ENCODE peak calls at places on chromosome 12, in ten cellular contexts. V is IMR-90, E is AG10803, B is RWPE1, P is coronary artery, T is sigmoid colon, Z is Calu3, A is choroid plexus epithelial cell, L is endothelial cell, Q is heart left ventricle. N is an unnamed sample.

GRCh38 chr12:116092162-116092561 is 185.3 kb downstream of the MED13L start:
- DNase-seq in V (no peak), E (no peak), B (no peak), P (no peak), T (no peak), Z (no peak), A (no peak), L (no peak), Q (no peak), N (no peak)

GRCh38 chr12:63150255-63151060 is 543 bp downstream of the AVPR1A start:
- DNase-seq in V (no peak), E (no peak), B (no peak), P (no peak), T (no peak), Z (peak), A (peak), L (peak), Q (peak), N (no peak)

GRCh38 chr12:31474751-31475150 is 116.2 kb downstream of the DENND5B start:
- DNase-seq in V (peak), E (no peak), B (no peak), P (no peak), T (no peak), Z (no peak), A (no peak), L (no peak), Q (no peak), N (no peak)

GRCh38 chr12:19192709-19193108 is 63.2 kb downstream of the PLEKHA5 start:
- DNase-seq in V (no peak), E (no peak), B (no peak), P (no peak), T (no peak), Z (no peak), A (no peak), L (no peak), Q (no peak), N (peak)

GRCh38 chr12:109777544-109777943 is 55.7 kb downstream of the TRPV4 start:
- DNase-seq in V (peak), E (peak), B (peak), P (no peak), T (no peak), Z (peak), A (peak), L (no peak), Q (no peak), N (peak)

GRCh38 chr12:127083028-127083949 is 1183.7 kb upstream of the TMEM132C start:
- DNase-seq in V (peak), E (peak), B (peak), P (no peak), T (no peak), Z (peak), A (peak), L (no peak), Q (no peak), N (peak)

GRCh38 chr12:3684449-3685051 is 68.4 kb downstream of the CRACR2A start:
- DNase-seq in V (no peak), E (no peak), B (no peak), P (no peak), T (peak), Z (no peak), A (no peak), L (no peak), Q (peak), N (peak)

GRCh38 chr12:3083949-3084348 is 6.8 kb downstream of the TSPAN9 start:
- DNase-seq in V (no peak), E (no peak), B (no peak), P (no peak), T (no peak), Z (no peak), A (peak), L (no peak), Q (peak), N (no peak)

GRCh38 chr12:46145881-46146280 is 123.0 kb downstream of the SLC38A1 start:
- DNase-seq in V (no peak), E (no peak), B (no peak), P (no peak), T (no peak), Z (no peak), A (no peak), L (no peak), Q (no peak), N (no peak)

GRCh38 chr12:71046215-71046614 is 111.6 kb downstream of the TSPAN8 start:
- DNase-seq in V (peak), E (peak), B (peak), P (no peak), T (no peak), Z (peak), A (peak), L (no peak), Q (no peak), N (no peak)

GRCh38 chr12:130342442-130342841 is 4.8 kb downstream of the PIWIL1 start:
- DNase-seq in V (no peak), E (no peak), B (no peak), P (no peak), T (no peak), Z (no peak), A (no peak), L (no peak), Q (no peak), N (no peak)

GRCh38 chr12:14810953-14811483 is 3.0 kb downstream of the SMCO3 start:
- DNase-seq in V (peak), E (no peak), B (peak), P (no peak), T (no peak), Z (peak), A (peak), L (peak), Q (no peak), N (peak)

GRCh38 chr12:113416091-113416754 is 6.0 kb upstream of the SDSL start:
- DNase-seq in V (no peak), E (no peak), B (no peak), P (no peak), T (no peak), Z (peak), A (peak), L (no peak), Q (no peak), N (peak)

GRCh38 chr12:54285150-54286041 is 4.9 kb downstream of the HNRNPA1 start:
- DNase-seq in V (no peak), E (no peak), B (no peak), P (no peak), T (no peak), Z (no peak), A (no peak), L (no peak), Q (no peak), N (no peak)
- TF ChIP-seq CTCF in V (peak), E (peak), B (peak), P (no peak), T (peak), Z (no peak), A (peak), L (peak), Q (peak), N (peak)

GRCh38 chr12:107519906-107520859 is 165.4 kb upstream of the PWP1 start:
- DNase-seq in V (no peak), E (no peak), B (no peak), P (no peak), T (no peak), Z (no peak), A (no peak), L (no peak), Q (no peak), N (no peak)

GRCh38 chr12:107521826-107522355 is 163.7 kb upstream of the PWP1 start:
- DNase-seq in V (no peak), E (no peak), B (no peak), P (no peak), T (no peak), Z (no peak), A (no peak), L (no peak), Q (no peak), N (no peak)

GRCh38 chr12:107523760-107524558 is 161.6 kb upstream of the PWP1 start:
- DNase-seq in V (no peak), E (no peak), B (no peak), P (no peak), T (no peak), Z (no peak), A (no peak), L (no peak), Q (no peak), N (no peak)

GRCh38 chr12:107525063-107525718 is 160.4 kb upstream of the PWP1 start:
- DNase-seq in V (no peak), E (no peak), B (no peak), P (no peak), T (no peak), Z (no peak), A (no peak), L (no peak), Q (no peak), N (no peak)

DNA sequence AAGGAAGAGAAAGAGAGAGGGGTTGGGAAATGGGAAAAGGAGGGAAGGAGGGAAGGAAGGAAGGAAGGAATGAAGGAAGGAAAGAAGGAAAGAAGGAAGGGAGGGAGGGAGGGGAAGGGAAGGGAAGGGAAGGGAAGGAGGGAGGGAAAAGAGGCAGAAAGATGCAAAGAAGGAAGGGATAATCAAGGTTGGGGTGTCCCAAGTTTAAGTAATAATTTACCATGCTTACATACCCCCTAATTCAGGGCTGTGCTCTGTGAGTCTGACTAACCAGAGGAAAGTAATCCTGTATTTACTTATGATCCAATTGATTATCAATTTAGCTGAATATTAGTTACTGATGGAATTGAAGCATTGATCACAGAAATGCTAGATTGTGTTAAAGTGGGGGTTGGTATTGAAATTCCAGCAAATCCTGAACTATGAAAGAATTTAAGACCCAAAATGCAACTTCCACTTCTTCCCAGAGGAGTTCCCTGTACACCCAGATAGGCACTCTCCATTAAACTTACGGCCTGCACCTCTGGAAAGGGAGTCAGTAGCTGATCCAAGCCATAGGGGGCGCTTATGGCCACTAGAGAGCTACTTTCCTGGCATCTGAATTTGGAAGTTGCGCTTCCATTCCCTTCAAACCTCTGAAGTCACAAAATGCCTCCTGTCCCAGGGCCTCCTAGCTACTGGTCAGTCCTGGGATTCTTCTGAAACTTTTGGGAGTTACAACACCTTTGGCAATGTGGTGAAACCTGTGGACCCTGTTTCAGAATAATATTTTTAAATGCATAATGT is 162.7 kb upstream of the PWP1 start:
- DNase-seq in V (no peak), E (no peak), B (no peak), P (no peak), T (no peak), Z (no peak), A (no peak), L (peak), Q (no peak), N (no peak)
- TF ChIP-seq CTCF in V (peak), E (no peak), B (no peak), P (no peak), T (no peak), Z (no peak), A (peak), L (peak), Q (no peak), N (peak)

GRCh38 chr12:93990832-93991748 is 157.3 kb upstream of the PLXNC1 start:
- DNase-seq in V (peak), E (peak), B (no peak), P (no peak), T (peak), Z (no peak), A (peak), L (peak), Q (peak), N (peak)
- TF ChIP-seq CTCF in V (peak), E (peak), B (no peak), P (no peak), T (no peak), Z (no peak), A (peak), L (no peak), Q (peak), N (peak)

DNA sequence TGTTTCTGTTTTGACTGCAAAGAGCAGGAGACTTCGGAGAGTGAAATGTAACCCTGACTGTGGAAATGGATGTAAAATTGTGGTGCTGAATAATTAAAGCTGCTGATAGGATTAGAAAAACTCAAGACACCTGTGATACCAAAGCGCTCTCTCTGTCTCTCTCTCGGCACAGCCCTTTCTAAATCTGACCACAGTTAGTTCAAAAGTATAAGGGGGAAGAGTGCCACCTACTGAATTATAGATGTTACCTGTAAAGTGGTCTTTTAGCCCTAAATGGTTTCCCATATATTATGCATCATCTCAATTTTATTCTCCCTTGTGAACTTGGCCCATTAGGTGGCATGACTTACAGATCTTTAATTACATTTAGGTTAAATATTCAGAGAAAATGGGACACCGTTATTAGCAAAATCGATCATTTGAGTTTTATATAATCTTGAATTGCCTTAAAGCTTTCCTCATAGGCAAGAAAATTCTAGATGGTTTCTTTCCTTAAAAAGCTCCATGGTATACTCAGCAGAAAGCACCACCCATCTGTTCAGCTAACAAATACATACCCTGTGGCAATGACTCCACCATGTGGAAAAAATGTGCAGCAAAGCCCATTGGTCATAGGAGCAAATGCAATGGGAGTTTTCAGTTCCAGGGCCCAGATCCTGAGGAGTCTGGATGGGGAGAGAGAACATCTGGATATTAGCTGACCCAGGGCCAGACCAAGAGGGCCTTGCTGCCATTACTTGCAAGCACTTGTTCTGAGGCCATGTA is 18.1 kb downstream of the RFC5 start:
- DNase-seq in V (peak), E (peak), B (peak), P (no peak), T (no peak), Z (peak), A (peak), L (peak), Q (no peak), N (peak)
- TF ChIP-seq CTCF in V (peak), E (peak), B (peak), P (no peak), T (no peak), Z (peak), A (peak), L (no peak), Q (peak), N (peak)

GRCh38 chr12:96136129-96136528 is 58.0 kb upstream of the ELK3 start:
- DNase-seq in V (peak), E (peak), B (no peak), P (no peak), T (no peak), Z (peak), A (peak), L (no peak), Q (no peak), N (peak)

GRCh38 chr12:96130396-96131059 is 63.6 kb upstream of the ELK3 start:
- DNase-seq in V (no peak), E (no peak), B (no peak), P (no peak), T (no peak), Z (no peak), A (no peak), L (no peak), Q (no peak), N (no peak)

GRCh38 chr12:96134200-96134599 is 60.0 kb upstream of the ELK3 start:
- DNase-seq in V (no peak), E (no peak), B (no peak), P (no peak), T (no peak), Z (no peak), A (no peak), L (no peak), Q (no peak), N (no peak)

GRCh38 chr12:96131230-96131788 is 62.9 kb upstream of the ELK3 start:
- DNase-seq in V (no peak), E (no peak), B (no peak), P (no peak), T (no peak), Z (no peak), A (no peak), L (no peak), Q (no peak), N (no peak)

DNA sequence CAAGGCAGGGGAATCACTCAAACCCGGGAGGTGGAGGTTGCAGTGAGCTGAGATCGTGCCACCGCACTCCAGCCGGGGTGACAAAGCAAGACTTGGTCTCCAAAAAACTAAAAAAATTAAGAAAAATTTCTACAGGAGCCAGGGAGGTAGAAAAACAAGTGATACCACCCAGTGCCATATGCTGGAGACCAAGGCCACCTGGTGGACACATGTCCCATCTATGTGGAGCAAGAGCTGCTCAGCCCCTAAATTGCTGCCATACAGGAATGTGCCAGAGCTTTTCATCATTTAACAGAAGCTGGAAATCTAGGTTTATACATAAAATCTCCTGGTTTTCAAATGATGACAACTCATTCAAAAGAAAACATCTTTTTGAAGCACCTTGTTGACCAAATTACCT is 61.4 kb upstream of the ELK3 start:
- DNase-seq in V (no peak), E (no peak), B (no peak), P (no peak), T (no peak), Z (peak), A (no peak), L (no peak), Q (no peak), N (no peak)
- TF ChIP-seq CTCF in V (no peak), E (peak), B (no peak), P (no peak), T (no peak), Z (peak), A (no peak), L (no peak), Q (peak), N (no peak)

GRCh38 chr12:94980577-94980976 is 22.9 kb downstream of the NDUFA12 start:
- DNase-seq in V (peak), E (peak), B (no peak), P (no peak), T (no peak), Z (no peak), A (peak), L (no peak), Q (no peak), N (peak)
- TF ChIP-seq CTCF in V (peak), E (peak), B (peak), P (no peak), T (no peak), Z (no peak), A (peak), L (no peak), Q (peak), N (peak)

GRCh38 chr12:117390866-117391265 is 29.4 kb upstream of the NOS1 start:
- DNase-seq in V (no peak), E (no peak), B (no peak), P (no peak), T (no peak), Z (no peak), A (no peak), L (no peak), Q (no peak), N (no peak)

GRCh38 chr12:117387832-117388231 is 26.4 kb upstream of the NOS1 start:
- DNase-seq in V (no peak), E (no peak), B (no peak), P (no peak), T (no peak), Z (no peak), A (no peak), L (no peak), Q (no peak), N (no peak)

GRCh38 chr12:117384735-117385134 is 23.3 kb upstream of the NOS1 start:
- DNase-seq in V (no peak), E (no peak), B (no peak), P (no peak), T (no peak), Z (no peak), A (no peak), L (no peak), Q (no peak), N (no peak)

GRCh38 chr12:117393656-117394055 is 32.2 kb upstream of the NOS1 start:
- DNase-seq in V (no peak), E (no peak), B (no peak), P (no peak), T (no peak), Z (no peak), A (no peak), L (no peak), Q (no peak), N (no peak)

DNA sequence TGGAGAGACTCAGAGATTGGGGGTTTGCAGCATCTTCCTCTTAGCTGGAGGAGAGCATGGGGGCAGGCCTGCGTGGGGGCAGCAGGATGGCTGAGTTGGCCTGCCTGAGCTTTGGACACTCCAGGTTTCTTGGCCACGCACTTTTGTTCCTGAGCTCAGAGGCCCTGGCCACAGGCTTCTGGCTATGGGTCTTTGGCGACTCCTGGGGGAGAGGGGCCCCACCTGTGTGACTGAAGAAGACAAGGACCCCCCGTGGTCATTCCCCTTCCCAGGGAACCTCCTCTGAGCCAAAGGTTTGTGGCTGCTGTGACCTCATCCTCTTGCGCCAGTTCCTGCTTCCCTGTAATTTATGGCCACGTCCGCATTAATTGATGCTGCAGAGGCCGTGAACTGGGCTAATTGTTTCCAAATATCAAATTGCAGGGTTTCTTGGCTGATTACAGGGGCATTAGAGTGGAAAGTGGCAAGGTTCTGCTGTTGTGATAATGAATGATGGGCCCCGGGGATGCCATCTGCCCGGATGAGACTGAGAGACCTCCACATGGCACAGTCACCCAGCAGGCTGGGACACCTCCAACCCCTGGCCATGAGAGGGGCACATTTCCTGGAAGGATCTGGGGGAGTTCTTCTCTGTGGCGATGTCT is 27.6 kb upstream of the NOS1 start:
- DNase-seq in V (no peak), E (no peak), B (no peak), P (no peak), T (no peak), Z (no peak), A (no peak), L (no peak), Q (no peak), N (no peak)
- TF ChIP-seq CTCF in V (no peak), E (no peak), B (no peak), P (no peak), T (no peak), Z (no peak), A (no peak), L (no peak), Q (no peak), N (no peak)

DNA sequence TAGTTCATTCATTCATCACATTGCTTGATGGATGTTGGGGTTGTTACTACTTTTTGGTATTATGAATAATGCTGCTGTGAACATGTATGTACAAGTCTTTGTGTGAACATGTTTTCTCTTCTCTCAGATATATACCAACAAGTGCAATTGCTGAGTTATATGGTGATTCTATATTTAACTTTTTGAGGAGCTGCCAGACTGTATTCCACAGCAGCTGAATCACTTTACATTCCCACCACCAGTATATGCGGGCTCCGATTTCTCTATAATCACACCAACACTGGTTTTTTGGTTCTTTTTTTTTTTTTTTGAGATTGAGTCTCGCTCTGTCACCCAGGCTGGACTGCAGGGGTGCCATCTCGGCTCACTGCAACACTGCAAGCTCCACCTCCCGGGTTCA is 22.2 kb upstream of the PLEKHG6 start:
- DNase-seq in V (peak), E (no peak), B (no peak), P (no peak), T (no peak), Z (no peak), A (peak), L (no peak), Q (no peak), N (no peak)
- TF ChIP-seq CTCF in V (peak), E (no peak), B (no peak), P (no peak), T (no peak), Z (no peak), A (peak), L (no peak), Q (no peak), N (no peak)

GRCh38 chr12:132640936-132641335 is 22.4 kb downstream of the P2RX2 start:
- DNase-seq in V (no peak), E (no peak), B (no peak), P (no peak), T (no peak), Z (no peak), A (no peak), L (no peak), Q (no peak), N (no peak)
- TF ChIP-seq CTCF in V (no peak), E (no peak), B (no peak), P (no peak), T (no peak), Z (no peak), A (no peak), L (no peak), Q (no peak), N (no peak)